ENCODE peak calls at places on chromosome 20, in seven cellular contexts. X is NAMALWA, T is mammary epithelial cell, J is HT1080, S is AG20443, B is T47D, O is H7. K is an unnamed sample.

GRCh38 chr20:674936-675452 is 608 bp downstream of the SCRT2 start:
- DNase-seq in T (no peak), X (no peak), O (no peak), B (no peak), J (no peak), S (no peak), K (no peak)

GRCh38 chr20:45017281-45017680 is 51.0 kb downstream of the STK4 start:
- DNase-seq in S (no peak), B (no peak), T (no peak), O (peak; percentile 8), X (no peak), J (no peak), K (no peak)

GRCh38 chr20:54475334-54476287 is at the start of gene DOK5:
- DNase-seq in X (no peak), B (no peak), J (no peak), T (peak; percentile 3), O (peak; percentile 80), S (peak; percentile 75), K (peak; percentile 14)

GRCh38 chr20:61299613-61300012 is 47.6 kb downstream of the CDH4 start:
- DNase-seq in X (no peak), J (no peak), T (no peak), B (no peak), S (no peak), O (no peak), K (no peak)

GRCh38 chr20:57581202-57582028 is 20.5 kb downstream of the PCK1 start:
- DNase-seq in O (no peak), X (no peak), T (no peak), B (no peak), S (no peak), J (no peak), K (no peak)

GRCh38 chr20:58150772-58151171 is 77.7 kb downstream of the ANKRD60 start:
- DNase-seq in J (no peak), S (no peak), X (no peak), O (peak; percentile 96), T (no peak), B (no peak), K (no peak)

GRCh38 chr20:61556116-61556515 is 304.1 kb downstream of the CDH4 start:
- DNase-seq in J (peak; percentile 92), X (no peak), O (no peak), T (peak; percentile 79), S (peak; percentile 78), B (no peak), K (peak; percentile 59)

GRCh38 chr20:910840-911770 is 5.0 kb downstream of the ANGPT4 start:
- DNase-seq in T (peak; percentile 4), X (no peak), J (peak; percentile 7), B (no peak), O (no peak), S (peak; percentile 78), K (peak; percentile 47)

GRCh38 chr20:32555584-32555983 is 29.5 kb downstream of the NOL4L start:
- DNase-seq in S (no peak), J (no peak), X (no peak), B (no peak), O (no peak), T (no peak), K (no peak)

GRCh38 chr20:25496968-25497401 is 88.3 kb downstream of the NINL start:
- DNase-seq in B (peak; percentile 26), X (no peak), S (no peak), O (peak; percentile 27), T (peak; percentile 93), J (peak; percentile 89), K (peak; percentile 99)

GRCh38 chr20:8811801-8812594 is 256.9 kb upstream of the PLCB4 start:
- DNase-seq in B (no peak), T (no peak), O (no peak), J (no peak), X (no peak), S (no peak), K (no peak)

GRCh38 chr20:17721802-17722486 is 22.2 kb downstream of the BANF2 start:
- DNase-seq in J (no peak), X (peak; percentile 37), O (no peak), B (peak; percentile 35), T (no peak), S (no peak), K (no peak)

GRCh38 chr20:29744071-29744470 is 1513.4 kb upstream of the DEFB115 start:
- DNase-seq in B (no peak), J (no peak), S (no peak), T (no peak), X (no peak), O (peak; percentile 10), K (no peak)

GRCh38 chr20:46206025-46206424 is 87.9 kb downstream of the CD40 start:
- DNase-seq in B (no peak), J (peak; percentile 67), O (no peak), T (peak; percentile 50), S (peak; percentile 78), X (no peak), K (peak; percentile 23)

GRCh38 chr20:60332523-60332922 is 374.3 kb downstream of the CDH26 start:
- DNase-seq in O (no peak), X (no peak), J (no peak), B (no peak), S (no peak), T (peak; percentile 8), K (no peak)

GRCh38 chr20:478010-478948 is 15.9 kb upstream of the TBC1D20 start:
- DNase-seq in B (no peak), T (peak; percentile 12), O (no peak), X (no peak), J (no peak), S (peak; percentile 35), K (peak; percentile 39)

GRCh38 chr20:62623488-62624324 is 18.6 kb upstream of the SLCO4A1 start:
- DNase-seq in J (peak; percentile 96), S (peak; percentile 98), B (peak; percentile 97), O (peak; percentile 100), X (peak; percentile 96), T (peak; percentile 91), K (peak; percentile 86)